ENCODE peak calls at places on chromosome 12, in six cellular contexts. K is left ventricle myocardium inferior; Z is CD8-positive, alpha-beta memory T cell; L is HAP-1; E is aorta; I is uterus. Y is an unnamed sample.

GRCh38 chr12:110687770-110688169 is 1.1 kb downstream of the HVCN1 start:
- DNase-seq in K (no peak), Z (no peak), L (no peak), E (no peak), I (no peak), Y (no peak)

GRCh38 chr12:50057000-50057841 is at the start of gene ASIC1:
- DNase-seq in K (peak; percentile 76), Z (peak; percentile 68), L (peak; percentile 87), E (peak; percentile 76), I (peak; percentile 79), Y (no peak)

GRCh38 chr12:52442600-52443061 is 8.5 kb upstream of the KRT75 start:
- DNase-seq in K (no peak), Z (no peak), L (no peak), E (no peak), I (no peak), Y (peak; percentile 54)

GRCh38 chr12:40820794-40821484 is 128.7 kb downstream of the CNTN1 start:
- DNase-seq in K (no peak), Z (no peak), L (no peak), E (no peak), I (no peak), Y (no peak)

GRCh38 chr12:118034429-118035193 is 18.1 kb downstream of the RFC5 start:
- DNase-seq in K (no peak), Z (no peak), L (peak; percentile 30), E (no peak), I (no peak), Y (no peak)

GRCh38 chr12:1972260-1972659 is 32.0 kb downstream of the DCP1B start:
- DNase-seq in K (no peak), Z (no peak), L (no peak), E (no peak), I (no peak), Y (no peak)

GRCh38 chr12:49230176-49230575 is 34.7 kb upstream of the TUBA1C start:
- DNase-seq in K (no peak), Z (no peak), L (no peak), E (no peak), I (no peak), Y (no peak)

GRCh38 chr12:119802472-119802871 is 74.6 kb downstream of the CIT start:
- DNase-seq in K (peak; percentile 38), Z (no peak), L (no peak), E (peak; percentile 63), I (no peak), Y (no peak)

GRCh38 chr12:52391618-52392002 is 6.2 kb upstream of the KRT84 start:
- DNase-seq in K (peak; percentile 78), Z (no peak), L (no peak), E (peak; percentile 70), I (peak; percentile 35), Y (no peak)

GRCh38 chr12:127558363-127558762 is 708.6 kb upstream of the TMEM132C start:
- DNase-seq in K (no peak), Z (no peak), L (no peak), E (no peak), I (no peak), Y (no peak)

GRCh38 chr12:107571492-107571891 is 114.1 kb upstream of the PWP1 start:
- DNase-seq in K (no peak), Z (no peak), L (no peak), E (no peak), I (no peak), Y (no peak)

GRCh38 chr12:18224745-18225144 is 36.6 kb upstream of the PIK3C2G start:
- DNase-seq in K (no peak), Z (no peak), L (peak; percentile 8), E (no peak), I (no peak), Y (peak; percentile 80)

GRCh38 chr12:14993537-14994266 is 20.9 kb downstream of the PDE6H start:
- DNase-seq in K (no peak), Z (no peak), L (no peak), E (peak; percentile 59), I (no peak), Y (no peak)

GRCh38 chr12:115810166-115810565 is 467.3 kb downstream of the MED13L start:
- DNase-seq in K (no peak), Z (no peak), L (no peak), E (no peak), I (no peak), Y (no peak)

GRCh38 chr12:31491819-31492598 is 98.9 kb downstream of the DENND5B start:
- DNase-seq in K (no peak), Z (no peak), L (peak; percentile 63), E (no peak), I (no peak), Y (peak; percentile 63)

GRCh38 chr12:25186788-25187397 is 8.1 kb downstream of the DNAI7 start:
- DNase-seq in K (no peak), Z (no peak), L (no peak), E (no peak), I (no peak), Y (no peak)

GRCh38 chr12:48815281-48816110 is 2.8 kb upstream of the CACNB3 start:
- DNase-seq in K (peak; percentile 77), Z (no peak), L (peak; percentile 91), E (peak; percentile 89), I (peak; percentile 80), Y (peak; percentile 68)

GRCh38 chr12:77893918-77894317 is 63.2 kb downstream of the NAV3 start:
- DNase-seq in K (no peak), Z (no peak), L (peak; percentile 20), E (no peak), I (no peak), Y (no peak)

GRCh38 chr12:27821259-27821973 is 41.4 kb upstream of the MANSC4 start:
- DNase-seq in K (no peak), Z (no peak), L (peak; percentile 70), E (no peak), I (peak; percentile 21), Y (peak; percentile 95)

GRCh38 chr12:59904874-59905521 is 309.2 kb downstream of the SLC16A7 start:
- DNase-seq in K (no peak), Z (no peak), L (no peak), E (no peak), I (no peak), Y (no peak)

GRCh38 chr12:88993655-88994054 is 358.6 kb downstream of the DUSP6 start:
- DNase-seq in K (no peak), Z (no peak), L (no peak), E (no peak), I (no peak), Y (peak; percentile 33)

GRCh38 chr12:85642810-85643209 is 193.4 kb downstream of the RASSF9 start:
- DNase-seq in K (no peak), Z (no peak), L (no peak), E (no peak), I (no peak), Y (no peak)

GRCh38 chr12:52086944-52087835 is 7.7 kb downstream of the SMIM41 start:
- DNase-seq in K (no peak), Z (no peak), L (no peak), E (no peak), I (no peak), Y (no peak)

GRCh38 chr12:6352198-6353173 is 10.6 kb upstream of the TNFRSF1A start:
- DNase-seq in K (no peak), Z (no peak), L (no peak), E (no peak), I (no peak), Y (no peak)
- H3K4me1 ChIP-seq in K (peaks cover 20% of the 10 kb centered on the region), Z (peaks cover 6% of the 10 kb centered on the region), L (no peaks in the 10 kb centered on the region), E (no peaks in the 10 kb centered on the region), I (peaks cover 7% of the 10 kb centered on the region), Y (peaks cover 16% of the 10 kb centered on the region)

DNA sequence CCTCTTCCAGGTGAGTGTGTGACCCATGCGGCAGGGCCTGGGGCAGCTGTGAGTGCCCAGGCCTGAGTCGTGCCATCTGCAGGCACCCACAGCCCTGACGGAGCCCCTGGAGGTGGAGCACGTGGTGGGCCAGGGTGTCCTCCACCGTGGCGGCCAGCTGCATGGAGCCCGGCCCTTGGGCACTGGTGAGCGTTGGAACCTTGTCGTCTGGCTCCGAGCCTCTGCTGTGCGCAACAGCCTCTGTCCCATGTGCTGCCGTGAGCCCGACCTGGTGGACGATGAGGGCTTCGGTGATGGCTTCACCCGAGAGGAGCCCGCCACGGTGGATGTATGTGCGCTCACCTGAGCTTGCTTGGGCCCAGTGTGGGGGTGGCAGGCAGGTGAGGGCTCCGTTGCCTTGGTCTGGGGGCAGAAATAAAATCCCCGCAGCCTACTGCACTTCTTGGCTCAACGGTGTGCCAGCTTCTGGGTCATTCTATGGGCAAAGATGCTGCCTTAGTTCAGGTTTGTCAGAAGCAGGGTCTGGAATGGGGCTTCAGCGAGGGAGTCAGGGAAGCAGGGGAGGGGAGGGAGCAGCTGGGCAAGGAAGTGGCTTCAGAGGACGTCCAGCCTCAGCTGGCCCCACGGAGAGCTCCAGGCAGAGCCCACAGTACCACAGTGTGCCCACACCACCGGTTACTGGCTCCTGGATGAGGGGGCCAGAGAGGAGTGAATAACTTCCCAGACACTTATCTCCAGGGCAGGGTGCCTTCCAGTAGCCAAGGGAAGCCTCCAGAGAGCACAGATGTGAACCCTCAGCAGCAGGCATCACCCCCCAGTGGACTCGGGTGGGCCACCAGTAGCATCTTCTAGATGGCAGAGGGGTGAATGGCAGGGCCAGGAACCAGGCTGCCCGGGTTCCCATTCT is 1.2 kb upstream of the ARL6IP4 start:
- DNase-seq in K (no peak), Z (no peak), L (no peak), E (no peak), I (peak; percentile 15), Y (no peak)
- H3K4me1 ChIP-seq in K (peaks cover 94% of the 10 kb centered on the region), Z (peaks cover 56% of the 10 kb centered on the region), L (peaks cover 17% of the 10 kb centered on the region), E (no peaks in the 10 kb centered on the region), I (peaks cover 39% of the 10 kb centered on the region), Y (peaks cover 29% of the 10 kb centered on the region)

DNA sequence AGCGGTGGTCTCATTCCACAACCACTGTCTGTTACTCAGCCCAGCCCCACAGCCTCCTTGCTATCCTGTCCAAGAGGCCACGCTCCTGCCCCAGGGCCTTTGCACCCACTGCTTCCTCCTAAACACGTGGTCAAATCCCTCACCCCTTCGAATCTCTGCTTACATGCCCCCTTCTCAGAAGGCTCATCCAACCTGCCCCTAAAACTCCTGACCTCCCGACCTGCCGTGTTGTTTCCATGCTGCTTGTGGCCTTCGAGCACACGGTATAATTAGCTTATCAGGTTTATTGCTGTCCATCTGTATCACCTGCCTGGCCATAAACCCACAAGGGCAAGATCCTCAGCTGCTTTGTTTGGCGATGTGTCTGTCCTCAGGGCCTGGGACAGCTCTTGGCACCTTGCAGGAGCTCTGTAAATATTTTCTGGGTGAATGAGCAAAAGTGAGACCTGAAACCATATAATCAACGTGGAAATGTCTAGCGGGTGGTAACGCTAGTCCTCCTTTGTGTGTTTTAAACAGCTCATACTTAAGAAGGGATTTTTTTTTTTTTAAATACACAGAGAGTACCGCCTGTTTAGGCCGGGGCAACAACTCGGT is 36.0 kb downstream of the SCARB1 start:
- DNase-seq in K (no peak), Z (no peak), L (no peak), E (no peak), I (no peak), Y (no peak)
- H3K4me1 ChIP-seq in K (peaks cover 6% of the 10 kb centered on the region), Z (no peaks in the 10 kb centered on the region), L (peaks cover 23% of the 10 kb centered on the region), E (no peaks in the 10 kb centered on the region), I (no peaks in the 10 kb centered on the region), Y (peaks cover 27% of the 10 kb centered on the region)

DNA sequence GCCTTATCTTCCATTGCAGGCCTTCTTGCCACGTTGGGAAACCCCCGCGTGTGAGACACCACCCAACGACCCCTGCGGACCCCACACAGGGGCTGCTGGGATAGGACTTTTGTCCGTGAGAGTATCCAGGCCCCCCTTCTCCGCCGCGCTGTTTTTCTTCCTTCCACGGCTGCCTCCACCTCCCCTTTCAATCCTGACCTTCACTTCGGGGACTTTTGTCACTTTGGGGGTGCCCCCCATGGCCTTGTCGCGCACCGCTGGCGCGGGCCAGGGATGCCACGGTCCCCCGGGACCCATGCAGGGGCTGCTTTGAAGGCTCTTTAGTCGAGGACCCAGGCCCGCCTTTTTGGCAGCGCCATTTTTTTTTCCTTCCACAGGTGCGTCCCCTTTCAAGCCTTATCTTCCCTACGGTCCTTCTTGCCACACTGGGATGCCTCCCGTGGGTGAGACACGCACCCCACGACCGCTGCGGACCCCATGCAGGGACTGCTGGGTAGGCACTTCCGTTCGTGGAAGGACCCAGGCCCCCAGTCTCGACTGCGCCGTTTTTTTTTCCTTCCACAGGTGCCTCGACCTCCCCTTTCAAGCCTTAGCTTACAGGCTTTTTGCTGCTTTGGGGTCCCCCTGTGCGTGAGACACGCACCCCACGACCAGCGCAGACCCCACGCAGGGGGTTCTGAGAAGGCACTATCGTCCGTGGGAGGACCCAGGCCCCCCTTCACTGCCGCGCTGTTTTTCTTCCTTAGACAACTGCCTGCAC is 267.3 kb downstream of the ALG10 start:
- DNase-seq in K (peak; percentile 4), Z (no peak), L (no peak), E (peak; percentile 12), I (peak; percentile 5), Y (no peak)
- H3K4me1 ChIP-seq in K (no peaks in the 10 kb centered on the region), Z (no peaks in the 10 kb centered on the region), L (no peaks in the 10 kb centered on the region), E (no peaks in the 10 kb centered on the region), I (no peaks in the 10 kb centered on the region), Y (no peaks in the 10 kb centered on the region)